ENCODE peak calls at places on chromosomes 3 and 15, in five cellular contexts. V is heart right ventricle, O is mesendoderm, Z is tibial artery, W is GM23338. L is an unnamed sample. For H3K4me1, the result is how much of the 10 kb centered on the place peaks cover.

GRCh38 chr15:70250208-70251201 is 152.8 kb upstream of the TLE3 start:
- DNase-seq in V (no peak), W (no peak), Z (no peak), O (no peak), L (no peak)

GRCh38 chr3:25339220-25339619 is 88.8 kb upstream of the RARB start:
- DNase-seq in V (no peak), W (no peak), O (no peak), Z (no peak), L (no peak)

GRCh38 chr3:33006081-33006480 is 54.6 kb downstream of the CCR4 start:
- DNase-seq in O (peak), W (peak), V (no peak), Z (no peak), L (no peak)

GRCh38 chr3:42688016-42688415 is 2.7 kb downstream of the KLHL40 start:
- DNase-seq in W (no peak), V (peak), Z (no peak), O (no peak), L (no peak)

GRCh38 chr3:63456901-63457300 is 178.8 kb downstream of the SYNPR start:
- DNase-seq in W (no peak), V (no peak), O (peak), Z (no peak), L (no peak)

GRCh38 chr3:11523793-11524160 is 119.9 kb downstream of the VGLL4 start:
- DNase-seq in O (no peak), V (no peak), Z (peak), W (no peak), L (no peak)

GRCh38 chr3:138974467-138974866 is 27.4 kb downstream of the FOXL2NB start:
- DNase-seq in V (no peak), Z (no peak), W (no peak), O (no peak), L (no peak)

GRCh38 chr15:96300808-96301207 is 29.7 kb upstream of the NR2F2 start:
- DNase-seq in O (no peak), W (no peak), Z (no peak), V (no peak), L (no peak)

GRCh38 chr3:103195201-103195600 is 760.4 kb downstream of the ZPLD1 start:
- DNase-seq in V (no peak), Z (no peak), O (no peak), W (no peak), L (no peak)

GRCh38 chr3:106827515-106828213 is 549.6 kb upstream of the CCDC54 start:
- DNase-seq in Z (no peak), O (peak), W (peak), V (no peak), L (no peak)

GRCh38 chr3:65972765-65973164 is 66.0 kb downstream of the MAGI1 start:
- DNase-seq in Z (no peak), V (no peak), O (peak), W (peak), L (no peak)

GRCh38 chr3:120113128-120114116 is 19.2 kb upstream of the GSK3B start:
- DNase-seq in V (no peak), O (no peak), W (no peak), Z (no peak), L (no peak)

GRCh38 chr3:195905970-195906864 is 2.1 kb downstream of the TNK2 start:
- DNase-seq in V (no peak), Z (no peak), O (no peak), W (no peak), L (no peak)

GRCh38 chr3:159800434-159801121 is 188.1 kb upstream of the IL12A start:
- DNase-seq in Z (no peak), W (no peak), O (no peak), V (no peak), L (no peak)

GRCh38 chr15:45588199-45588910 is 1.2 kb downstream of the BLOC1S6 start:
- DNase-seq in V (no peak), O (no peak), W (no peak), Z (no peak), L (no peak)

GRCh38 chr15:84772031-84772430 is 23.6 kb downstream of the ZNF592 start:
- DNase-seq in V (no peak), Z (no peak), W (no peak), O (no peak), L (no peak)

GRCh38 chr15:84775867-84776449 is 27.6 kb downstream of the ZNF592 start:
- DNase-seq in V (no peak), W (no peak), Z (no peak), O (no peak), L (no peak)

GRCh38 chr15:84778194-84778593 is 29.8 kb downstream of the ZNF592 start:
- DNase-seq in V (no peak), O (peak), W (peak), Z (no peak), L (no peak)

GRCh38 chr15:84773716-84774115 is 25.3 kb downstream of the ZNF592 start:
- DNase-seq in Z (no peak), V (no peak), W (no peak), O (no peak), L (no peak)

GRCh38 chr15:84772467-84772866 is 24.1 kb downstream of the ZNF592 start:
- DNase-seq in Z (no peak), W (no peak), V (no peak), O (no peak), L (no peak)
- H3K4me3 ChIP-seq in Z (no peak), W (no peak), V (no peak), O (no peak), L (no peak)

GRCh38 chr3:177209509-177209908 is 12.2 kb upstream of the TBL1XR1 start:
- DNase-seq in W (no peak), V (no peak), O (no peak), Z (no peak), L (no peak)
- H3K4me1 ChIP-seq in W (under half), V (under half), O (under half), Z (under half), L (under half)

GRCh38 chr3:52455283-52456168 is at the start of gene NISCH:
- DNase-seq in Z (peak), O (peak), V (peak), W (peak), L (peak)

GRCh38 chr3:52458031-52458760 is 2.8 kb downstream of the NISCH start:
- DNase-seq in Z (no peak), W (no peak), V (no peak), O (no peak), L (no peak)

GRCh38 chr3:52456169-52456799 is 880 bp downstream of the NISCH start:
- DNase-seq in O (peak), Z (peak), V (peak), W (peak), L (peak)

GRCh38 chr3:52454938-52455282 is 494 bp upstream of the NISCH start:
- DNase-seq in O (no peak), Z (no peak), W (no peak), V (no peak), L (no peak)

DNA sequence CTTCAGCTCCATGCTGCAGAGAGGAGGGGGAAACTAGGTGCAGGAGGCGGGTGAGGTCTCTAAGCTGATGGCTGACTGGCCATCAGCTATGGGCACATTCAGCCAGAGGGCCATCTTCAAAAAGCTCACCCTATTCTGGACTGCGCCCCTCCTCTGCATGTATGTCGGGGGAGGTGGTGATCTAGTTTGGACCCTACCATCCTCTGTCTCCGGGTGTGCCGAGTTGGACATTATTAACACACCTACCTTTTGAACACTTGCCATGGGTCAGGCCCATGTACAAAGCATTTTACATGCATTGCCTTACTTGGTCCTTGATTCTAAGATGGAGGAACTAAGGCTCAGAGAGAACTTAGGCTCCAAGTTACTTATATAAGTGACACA is 1.4 kb downstream of the NISCH start:
- DNase-seq in Z (no peak), O (no peak), V (no peak), W (no peak), L (no peak)
- H3K4me3 ChIP-seq in Z (peak), O (peak), V (peak), W (peak), L (no peak)

GRCh38 chr3:113746955-113747718 is at the start of gene ATP6V1A:
- DNase-seq in Z (peak), O (peak), V (peak), W (peak), L (peak)

GRCh38 chr3:113746069-113746954 is at the start of gene NAA50:
- DNase-seq in Z (peak), O (peak), V (peak), W (peak), L (peak)

GRCh38 chr3:113745273-113746068 is 578 bp downstream of the NAA50 start:
- DNase-seq in W (peak), V (peak), Z (peak), O (peak), L (peak)

GRCh38 chr3:113743006-113743639 is 2.9 kb downstream of the NAA50 start:
- DNase-seq in W (no peak), O (no peak), Z (no peak), V (no peak), L (no peak)

DNA sequence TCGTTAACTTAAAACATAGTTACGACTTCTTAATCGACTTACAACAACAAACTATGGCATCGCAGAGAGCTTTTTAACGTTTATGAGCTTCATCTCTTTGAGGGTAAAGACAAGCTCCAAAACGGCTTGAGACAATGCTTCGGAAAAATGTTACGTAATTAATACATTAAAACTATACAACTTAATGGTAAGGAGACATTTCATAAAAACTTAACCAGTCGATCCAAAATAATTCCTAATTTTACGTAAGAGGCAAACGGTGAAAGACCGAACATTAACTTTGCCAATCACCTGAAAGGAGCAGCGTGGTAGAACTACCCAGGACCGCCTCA is 1.1 kb downstream of the NAA50 start:
- DNase-seq in W (no peak), Z (no peak), V (no peak), O (no peak), L (no peak)
- H3K4me1 ChIP-seq in W (under half), Z (under half), V (half or more), O (under half), L (under half)

GRCh38 chr15:60933914-60934885 is 294.9 kb downstream of the RORA start:
- DNase-seq in V (no peak), O (peak), W (no peak), Z (no peak), L (no peak)

GRCh38 chr15:60935130-60935529 is 294.0 kb downstream of the RORA start:
- DNase-seq in V (no peak), O (no peak), W (no peak), Z (peak), L (no peak)

GRCh38 chr15:60928987-60929386 is 300.1 kb downstream of the RORA start:
- DNase-seq in W (no peak), O (no peak), V (no peak), Z (no peak), L (no peak)

GRCh38 chr15:60936186-60936585 is 292.9 kb downstream of the RORA start:
- DNase-seq in O (no peak), V (no peak), W (no peak), Z (no peak), L (no peak)

GRCh38 chr15:60932051-60932915 is 296.8 kb downstream of the RORA start:
- DNase-seq in V (no peak), W (peak), Z (peak), O (peak), L (no peak)
- H3K4me3 ChIP-seq in V (no peak), W (no peak), Z (no peak), O (no peak), L (no peak)

DNA sequence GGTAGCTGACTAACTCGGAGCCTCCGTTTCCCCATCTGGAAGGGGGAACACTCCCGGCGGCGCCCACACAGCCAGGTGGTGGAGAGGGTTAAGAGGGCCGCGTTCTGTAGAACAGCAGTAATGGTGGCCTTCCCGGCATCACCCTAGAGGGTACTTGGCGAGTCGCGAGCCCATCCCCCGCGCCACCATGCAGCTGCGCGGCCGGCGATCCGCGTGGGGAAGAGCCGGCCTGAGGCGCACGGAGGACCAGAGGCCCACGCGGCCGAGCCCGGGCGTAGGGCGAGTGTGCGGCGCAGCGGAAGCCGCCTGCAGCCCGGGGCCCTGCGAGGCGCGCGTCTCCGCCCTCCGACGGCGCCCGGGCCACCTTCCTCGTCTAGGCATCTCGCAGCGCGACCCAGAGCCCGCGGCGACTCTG is 455 bp downstream of the TKT start:
- DNase-seq in O (no peak), V (peak), W (no peak), Z (no peak), L (peak)
- H3K4me1 ChIP-seq in O (under half), V (half or more), W (half or more), Z (under half), L (under half)

L was measured in mucosa of descending colon.